ENCODE peak calls at places on chromosomes 1 and 21, in eight cellular contexts. M is RPMI7951, J is keratinocyte, X is Right ventricle myocardium superior, C is neuronal stem cell, V is Calu3, A is RWPE1, O is NT2/D1. R is an unnamed sample.

GRCh38 chr1:10724948-10725852 is 71.2 kb downstream of the CASZ1 start:
- DNase-seq in M (peak; percentile 46), J (no peak), X (peak; percentile 71), C (no peak), V (no peak), A (no peak), O (no peak), R (no peak)

GRCh38 chr21:46004168-46004861 is 22.7 kb downstream of the COL6A1 start:
- DNase-seq in M (no peak), J (no peak), X (peak; percentile 42), C (no peak), V (no peak), A (no peak), O (no peak), R (no peak)

GRCh38 chr1:118716775-118717174 is 271.4 kb downstream of the TBX15 start:
- DNase-seq in M (no peak), J (no peak), X (no peak), C (no peak), V (no peak), A (no peak), O (no peak), R (no peak)

GRCh38 chr1:116329524-116330341 is 43.3 kb upstream of the ATP1A1 start:
- DNase-seq in M (peak; percentile 69), J (no peak), X (no peak), C (no peak), V (no peak), A (no peak), O (no peak), R (no peak)

GRCh38 chr1:173473599-173474011 is 3.5 kb upstream of the PRDX6 start:
- DNase-seq in M (peak; percentile 74), J (no peak), X (no peak), C (no peak), V (no peak), A (peak; percentile 48), O (no peak), R (no peak)

GRCh38 chr1:90925928-90926869 is 95.6 kb downstream of the ZNF644 start:
- DNase-seq in M (peak; percentile 75), J (peak; percentile 1), X (no peak), C (no peak), V (peak; percentile 23), A (peak; percentile 7), O (no peak), R (no peak)

GRCh38 chr1:1989759-1990158 is 13.8 kb downstream of the CFAP74 start:
- DNase-seq in M (no peak), J (no peak), X (no peak), C (no peak), V (no peak), A (no peak), O (no peak), R (no peak)

GRCh38 chr1:22472596-22472995 is 20.9 kb downstream of the ZBTB40 start:
- DNase-seq in M (peak; percentile 57), J (no peak), X (no peak), C (no peak), V (no peak), A (no peak), O (no peak), R (no peak)

GRCh38 chr1:8598783-8599182 is 218.7 kb downstream of the RERE start:
- DNase-seq in M (no peak), J (no peak), X (no peak), C (no peak), V (no peak), A (no peak), O (no peak), R (no peak)

GRCh38 chr1:77143529-77144121 is 75.6 kb downstream of the PIGK start:
- DNase-seq in M (peak; percentile 4), J (no peak), X (no peak), C (no peak), V (no peak), A (peak; percentile 8), O (no peak), R (no peak)

GRCh38 chr1:51157411-51157810 is 55.4 kb downstream of the C1orf185 start:
- DNase-seq in M (peak; percentile 25), J (no peak), X (no peak), C (no peak), V (no peak), A (no peak), O (no peak), R (no peak)

GRCh38 chr1:147647796-147648633 is 22.3 kb downstream of the ACP6 start:
- DNase-seq in M (no peak), J (no peak), X (no peak), C (no peak), V (no peak), A (no peak), O (no peak), R (no peak)

GRCh38 chr1:24898152-24898908 is 31.7 kb downstream of the RUNX3 start:
- DNase-seq in M (peak; percentile 26), J (no peak), X (no peak), C (peak; percentile 31), V (peak; percentile 64), A (peak; percentile 42), O (peak; percentile 48), R (peak; percentile 28)

GRCh38 chr21:38839683-38840286 is 34.1 kb downstream of the ETS2 start:
- DNase-seq in M (peak; percentile 89), J (no peak), X (no peak), C (no peak), V (no peak), A (peak; percentile 76), O (no peak), R (no peak)

R was measured in activated T-helper 2 cell treated with anti-CD3 and anti-CD28 coated beads, Interferon-gamma antibody, Interleukin-2, Interleukin-4, amounts not matched to agents 10 μg/mL and 5 μg/mL and 100 μg/mL, durations not matched to agents 14 hours and 24 hours and 36 hours.